ENCODE peak calls at places on chromosome 17, in ten cellular contexts. One of them, this sample, is unnamed.

GRCh38 chr17:79810138-79811027 is 13.5 kb upstream of the CBX8 start:
- DNase-seq in dermis microvascular lymphatic vessel endothelial cell: peak; percentile 89
- DNase-seq in DMS79 treated with DMSO at 0.1 percent for 48 hours: peak; percentile 53
- DNase-seq in NCI-H1930: peak; percentile 91
- DNase-seq in stimulated activated CD8-positive, alpha-beta memory T cell treated with anti-CD3 and anti-CD28 coated beads, Interleukin-15, amount 100 ng/mL, for 48 hours: peak; percentile 67
- DNase-seq in HL-60: peak; percentile 57
- DNase-seq in OCI-LY7: peak; percentile 78
- DNase-seq in WTC11: peak; percentile 83
- DNase-seq in caudate nucleus: peak; percentile 58
- DNase-seq in activated naive CD8-positive, alpha-beta T cell treated with anti-CD3 and anti-CD28 coated beads, Interleukin-2, amount 10 ng/mL, durations not matched to agents 7 days and 5 days: peak; percentile 82
- DNase-seq in this sample: peak; percentile 63

GRCh38 chr17:29196784-29197515 is 16.8 kb upstream of the MYO18A start:
- DNase-seq in NCI-H1930: no peak
- DNase-seq in HL-60: peak; percentile 34
- DNase-seq in DMS79 treated with DMSO at 0.1 percent for 48 hours: no peak
- DNase-seq in OCI-LY7: no peak
- DNase-seq in caudate nucleus: no peak
- DNase-seq in dermis microvascular lymphatic vessel endothelial cell: no peak
- DNase-seq in WTC11: no peak
- DNase-seq in activated naive CD8-positive, alpha-beta T cell treated with anti-CD3 and anti-CD28 coated beads, Interleukin-2, amount 10 ng/mL, durations not matched to agents 7 days and 5 days: no peak
- DNase-seq in stimulated activated CD8-positive, alpha-beta memory T cell treated with anti-CD3 and anti-CD28 coated beads, Interleukin-15, amount 100 ng/mL, for 48 hours: no peak
- DNase-seq in this sample: no peak

GRCh38 chr17:7839199-7839889 is 5.3 kb downstream of the KDM6B start:
- DNase-seq in DMS79 treated with DMSO at 0.1 percent for 48 hours: no peak
- DNase-seq in activated naive CD8-positive, alpha-beta T cell treated with anti-CD3 and anti-CD28 coated beads, Interleukin-2, amount 10 ng/mL, durations not matched to agents 7 days and 5 days: peak; percentile 40
- DNase-seq in HL-60: no peak
- DNase-seq in stimulated activated CD8-positive, alpha-beta memory T cell treated with anti-CD3 and anti-CD28 coated beads, Interleukin-15, amount 100 ng/mL, for 48 hours: no peak
- DNase-seq in caudate nucleus: no peak
- DNase-seq in OCI-LY7: peak; percentile 57
- DNase-seq in NCI-H1930: no peak
- DNase-seq in WTC11: no peak
- DNase-seq in dermis microvascular lymphatic vessel endothelial cell: no peak
- DNase-seq in this sample: no peak

GRCh38 chr17:15488557-15488956 is 21.1 kb upstream of the CDRT4 start:
- DNase-seq in dermis microvascular lymphatic vessel endothelial cell: no peak
- DNase-seq in OCI-LY7: no peak
- DNase-seq in DMS79 treated with DMSO at 0.1 percent for 48 hours: no peak
- DNase-seq in caudate nucleus: no peak
- DNase-seq in stimulated activated CD8-positive, alpha-beta memory T cell treated with anti-CD3 and anti-CD28 coated beads, Interleukin-15, amount 100 ng/mL, for 48 hours: no peak
- DNase-seq in HL-60: no peak
- DNase-seq in WTC11: no peak
- DNase-seq in NCI-H1930: no peak
- DNase-seq in activated naive CD8-positive, alpha-beta T cell treated with anti-CD3 and anti-CD28 coated beads, Interleukin-2, amount 10 ng/mL, durations not matched to agents 7 days and 5 days: no peak
- DNase-seq in this sample: no peak

GRCh38 chr17:4480929-4481898 is 17.5 kb upstream of the SPNS2 start:
- DNase-seq in caudate nucleus: no peak
- DNase-seq in stimulated activated CD8-positive, alpha-beta memory T cell treated with anti-CD3 and anti-CD28 coated beads, Interleukin-15, amount 100 ng/mL, for 48 hours: peak; percentile 23
- DNase-seq in OCI-LY7: peak; percentile 73
- DNase-seq in WTC11: no peak
- DNase-seq in dermis microvascular lymphatic vessel endothelial cell: no peak
- DNase-seq in NCI-H1930: no peak
- DNase-seq in HL-60: peak; percentile 57
- DNase-seq in activated naive CD8-positive, alpha-beta T cell treated with anti-CD3 and anti-CD28 coated beads, Interleukin-2, amount 10 ng/mL, durations not matched to agents 7 days and 5 days: peak; percentile 73
- DNase-seq in DMS79 treated with DMSO at 0.1 percent for 48 hours: no peak
- DNase-seq in this sample: no peak

GRCh38 chr17:45702666-45703266 is 81.4 kb upstream of the CRHR1 start:
- DNase-seq in DMS79 treated with DMSO at 0.1 percent for 48 hours: no peak
- DNase-seq in dermis microvascular lymphatic vessel endothelial cell: peak; percentile 26
- DNase-seq in caudate nucleus: no peak
- DNase-seq in NCI-H1930: no peak
- DNase-seq in OCI-LY7: no peak
- DNase-seq in HL-60: no peak
- DNase-seq in stimulated activated CD8-positive, alpha-beta memory T cell treated with anti-CD3 and anti-CD28 coated beads, Interleukin-15, amount 100 ng/mL, for 48 hours: no peak
- DNase-seq in WTC11: no peak
- DNase-seq in activated naive CD8-positive, alpha-beta T cell treated with anti-CD3 and anti-CD28 coated beads, Interleukin-2, amount 10 ng/mL, durations not matched to agents 7 days and 5 days: no peak
- DNase-seq in this sample: no peak

GRCh38 chr17:35801583-35802224 is 6.3 kb upstream of the MMP28 start:
- DNase-seq in caudate nucleus: no peak
- DNase-seq in DMS79 treated with DMSO at 0.1 percent for 48 hours: peak; percentile 15
- DNase-seq in HL-60: no peak
- DNase-seq in WTC11: no peak
- DNase-seq in OCI-LY7: peak; percentile 67
- DNase-seq in activated naive CD8-positive, alpha-beta T cell treated with anti-CD3 and anti-CD28 coated beads, Interleukin-2, amount 10 ng/mL, durations not matched to agents 7 days and 5 days: peak; percentile 40
- DNase-seq in dermis microvascular lymphatic vessel endothelial cell: peak; percentile 98
- DNase-seq in stimulated activated CD8-positive, alpha-beta memory T cell treated with anti-CD3 and anti-CD28 coated beads, Interleukin-15, amount 100 ng/mL, for 48 hours: no peak
- DNase-seq in NCI-H1930: no peak
- DNase-seq in this sample: no peak

GRCh38 chr17:11589706-11590105 is 8.6 kb upstream of the DNAH9 start:
- DNase-seq in NCI-H1930: no peak
- DNase-seq in stimulated activated CD8-positive, alpha-beta memory T cell treated with anti-CD3 and anti-CD28 coated beads, Interleukin-15, amount 100 ng/mL, for 48 hours: no peak
- DNase-seq in activated naive CD8-positive, alpha-beta T cell treated with anti-CD3 and anti-CD28 coated beads, Interleukin-2, amount 10 ng/mL, durations not matched to agents 7 days and 5 days: no peak
- DNase-seq in WTC11: no peak
- DNase-seq in HL-60: no peak
- DNase-seq in DMS79 treated with DMSO at 0.1 percent for 48 hours: no peak
- DNase-seq in caudate nucleus: no peak
- DNase-seq in dermis microvascular lymphatic vessel endothelial cell: no peak
- DNase-seq in OCI-LY7: no peak
- DNase-seq in this sample: no peak

GRCh38 chr17:81931557-81932332 is 4.2 kb upstream of the MAFG start:
- DNase-seq in caudate nucleus: no peak
- DNase-seq in HL-60: no peak
- DNase-seq in NCI-H1930: no peak
- DNase-seq in DMS79 treated with DMSO at 0.1 percent for 48 hours: no peak
- DNase-seq in OCI-LY7: no peak
- DNase-seq in WTC11: no peak
- DNase-seq in stimulated activated CD8-positive, alpha-beta memory T cell treated with anti-CD3 and anti-CD28 coated beads, Interleukin-15, amount 100 ng/mL, for 48 hours: no peak
- DNase-seq in dermis microvascular lymphatic vessel endothelial cell: no peak
- DNase-seq in activated naive CD8-positive, alpha-beta T cell treated with anti-CD3 and anti-CD28 coated beads, Interleukin-2, amount 10 ng/mL, durations not matched to agents 7 days and 5 days: no peak
- DNase-seq in this sample: no peak